ENCODE peak calls at places on chromosome 2, in four cellular contexts. Y is endodermal cell, I is tibial nerve, A is lower lobe of right lung. M is an unnamed sample. For H3K9me3, the result is how much of the 10 kb centered on the place peaks cover.

GRCh38 chr2:99818842-99819241 is 323.5 kb downstream of the AFF3 start:
- DNase-seq in Y (no peak), I (no peak), A (no peak), M (no peak)

GRCh38 chr2:71614976-71615768 is 161.8 kb downstream of the DYSF start:
- DNase-seq in Y (peak), I (peak), A (peak), M (no peak)

GRCh38 chr2:188664391-188664790 is 309.8 kb upstream of the COL3A1 start:
- DNase-seq in Y (no peak), I (no peak), A (no peak), M (no peak)

GRCh38 chr2:65366595-65367125 is 65.7 kb downstream of the SPRED2 start:
- DNase-seq in Y (no peak), I (no peak), A (no peak), M (no peak)

GRCh38 chr2:241833101-241833937 is 24.3 kb downstream of the NEU4 start:
- DNase-seq in Y (peak), I (no peak), A (no peak), M (no peak)

GRCh38 chr2:11543337-11544216 is 9.7 kb downstream of the GREB1 start:
- DNase-seq in Y (peak), I (no peak), A (no peak), M (no peak)

GRCh38 chr2:218819103-218819502 is 12.5 kb downstream of the PRKAG3 start:
- DNase-seq in Y (no peak), I (no peak), A (peak), M (no peak)

GRCh38 chr2:74759991-74760390 is 73.9 kb upstream of the HK2 start:
- DNase-seq in Y (no peak), I (no peak), A (no peak), M (no peak)

GRCh38 chr2:134145519-134145918 is 108.4 kb upstream of the MGAT5 start:
- DNase-seq in Y (no peak), I (no peak), A (no peak), M (no peak)

DNA sequence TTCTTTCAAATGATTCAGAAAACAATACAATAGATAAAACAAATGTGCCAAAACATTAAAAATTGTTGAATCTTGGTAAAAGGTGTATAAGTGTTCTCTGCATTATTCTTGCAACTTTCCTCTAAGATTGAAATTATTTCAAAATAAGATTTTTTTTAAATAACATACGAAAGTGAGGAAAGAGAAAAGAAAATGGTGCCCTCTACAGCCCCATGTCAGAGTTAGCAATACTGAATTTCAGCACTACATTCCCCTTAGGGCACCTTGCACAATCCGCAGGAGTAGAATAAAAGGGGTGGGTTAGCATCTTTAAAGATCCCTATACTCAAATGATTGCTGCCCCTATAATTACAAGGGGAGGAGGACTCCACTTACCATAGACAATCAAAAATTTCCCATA is 433.7 kb downstream of the BCL11A start:
- DNase-seq in Y (no peak), I (no peak), A (no peak), M (no peak)
- TF ChIP-seq CTCF in Y (peak), I (no peak), A (no peak), M (no peak)

DNA sequence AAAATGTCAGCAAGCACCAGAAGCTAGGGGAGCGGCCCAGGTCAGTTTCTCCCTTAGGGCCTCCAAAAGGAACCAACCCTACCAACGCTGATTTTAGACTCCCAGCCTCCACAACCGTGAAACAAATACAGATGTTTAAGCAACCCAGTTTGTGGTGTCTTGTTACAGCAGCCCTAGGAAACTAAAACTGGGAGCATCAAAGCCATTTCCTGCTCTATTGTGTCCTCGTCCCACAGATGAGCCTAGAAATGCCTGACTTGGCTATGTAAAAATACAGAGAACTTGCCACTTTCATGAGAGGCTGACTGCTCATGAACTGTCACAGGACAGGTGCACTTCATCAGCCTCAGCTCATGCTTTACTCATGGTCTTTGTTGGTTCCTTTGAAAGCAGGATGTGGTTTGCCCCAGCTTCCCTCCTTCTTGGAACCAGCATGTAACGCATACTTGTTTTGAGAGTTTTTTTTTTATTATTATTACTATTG is 97.6 kb upstream of the SLC39A10 start:
- DNase-seq in Y (no peak), I (no peak), A (no peak), M (peak)
- H3K27ac ChIP-seq in Y (no peak), I (no peak), A (peak), M (peak)

GRCh38 chr2:196130039-196130825 is 41.1 kb downstream of the STK17B start:
- DNase-seq in Y (peak), I (no peak), A (no peak), M (no peak)
- H3K9me3 ChIP-seq in Y (half or more), I (under half), A (half or more), M (half or more)

DNA sequence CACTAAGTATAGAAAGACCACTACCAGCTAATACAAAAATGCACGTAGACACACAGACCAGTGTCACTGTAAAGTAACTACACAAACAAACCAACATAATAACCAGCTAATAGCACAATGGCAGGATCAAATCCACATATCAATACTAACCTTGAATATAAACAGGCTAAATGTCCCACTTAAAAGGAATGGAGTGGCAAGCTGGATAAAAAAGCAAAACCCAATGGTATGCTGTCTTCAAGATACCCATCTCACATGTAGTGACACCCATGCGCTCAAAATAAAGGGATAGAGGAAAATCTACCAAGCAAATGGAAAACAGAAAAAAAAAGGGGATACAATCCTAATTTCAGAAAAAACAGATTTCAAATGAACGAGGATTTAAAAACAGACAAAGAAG is 41.8 kb downstream of the CPS1 start:
- DNase-seq in Y (no peak), I (no peak), A (no peak), M (no peak)
- TF ChIP-seq CTCF in Y (no peak), I (no peak), A (no peak), M (no peak)

DNA sequence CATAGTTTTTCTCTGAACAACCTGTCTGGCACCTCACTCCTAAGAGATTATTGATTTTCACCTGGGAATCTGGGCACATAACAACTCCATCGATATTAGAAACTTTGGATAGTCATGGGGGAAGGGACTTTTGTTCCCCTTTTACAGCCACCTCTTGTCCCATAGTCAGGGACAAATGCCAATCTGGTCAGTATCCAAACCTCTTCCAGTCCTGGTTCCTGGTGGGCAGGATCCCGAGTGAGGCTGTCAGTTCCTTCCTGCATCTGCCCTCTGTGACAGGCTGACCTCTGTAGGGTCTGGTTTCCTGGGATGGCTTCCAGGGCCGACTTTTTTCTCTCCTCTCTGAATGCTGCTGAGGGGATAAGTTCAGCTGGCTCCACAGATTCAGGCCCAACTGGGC is 11.0 kb downstream of the KIF5C start:
- DNase-seq in Y (no peak), I (no peak), A (no peak), M (no peak)
- H3K27ac ChIP-seq in Y (no peak), I (no peak), A (no peak), M (no peak)

DNA sequence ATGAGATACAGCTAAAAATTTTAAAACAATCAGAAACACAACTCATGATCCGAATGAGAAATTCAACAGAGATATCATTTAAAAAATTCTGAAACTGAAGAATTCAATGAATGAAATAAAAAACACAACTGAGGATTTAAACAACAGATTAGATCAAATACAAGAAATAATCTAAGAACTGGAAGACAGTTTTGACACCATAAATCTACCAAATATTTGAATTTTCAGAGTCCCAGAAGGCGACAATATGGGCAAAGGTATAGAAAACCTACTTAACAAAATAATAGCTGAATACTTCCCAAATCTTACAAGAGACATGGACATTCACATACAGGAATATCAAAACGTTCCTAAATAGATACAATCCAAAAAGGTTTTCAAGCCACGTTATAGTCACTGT is 221.9 kb downstream of the OTX1 start:
- DNase-seq in Y (no peak), I (no peak), A (no peak), M (no peak)
- H3K9me3 ChIP-seq in Y (under half), I (under half), A (under half), M (under half)

DNA sequence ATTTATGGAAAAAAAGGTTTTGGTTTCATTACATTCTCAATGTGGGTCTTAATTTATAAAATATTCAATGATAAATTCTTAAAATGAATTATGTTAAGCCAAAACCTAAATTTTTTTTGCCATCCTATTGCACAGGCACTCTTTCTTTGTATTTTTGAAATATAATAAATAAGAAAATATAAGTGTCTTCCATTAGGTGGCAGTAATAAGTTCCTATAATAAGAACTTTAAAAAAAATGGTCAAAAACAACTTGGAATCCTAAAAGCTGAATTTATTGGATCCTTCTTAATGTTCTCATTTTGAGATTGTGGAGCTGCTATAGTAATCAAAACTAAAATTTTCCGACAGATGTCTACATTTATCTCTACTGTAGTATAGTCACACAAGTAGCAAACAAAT is 5.7 kb downstream of the CALCRL start:
- DNase-seq in Y (no peak), I (no peak), A (no peak), M (no peak)
- TF ChIP-seq CTCF in Y (peak), I (no peak), A (no peak), M (no peak)

GRCh38 chr2:40127890-40128548 is 323.9 kb downstream of the SLC8A1 start:
- DNase-seq in Y (no peak), I (no peak), A (no peak), M (no peak)

GRCh38 chr2:40127147-40127546 is 324.7 kb downstream of the SLC8A1 start:
- DNase-seq in Y (no peak), I (no peak), A (no peak), M (no peak)

GRCh38 chr2:40129725-40130124 is 322.2 kb downstream of the SLC8A1 start:
- DNase-seq in Y (no peak), I (no peak), A (no peak), M (no peak)

GRCh38 chr2:40130251-40130994 is 321.5 kb downstream of the SLC8A1 start:
- DNase-seq in Y (no peak), I (no peak), A (no peak), M (no peak)

GRCh38 chr2:40128796-40129195 is 323.1 kb downstream of the SLC8A1 start:
- DNase-seq in Y (no peak), I (no peak), A (no peak), M (no peak)
- H3K27ac ChIP-seq in Y (no peak), I (no peak), A (no peak), M (no peak)

GRCh38 chr2:129369437-129369836 is 610.0 kb upstream of the RAB6C start:
- DNase-seq in Y (no peak), I (no peak), A (no peak), M (no peak)

GRCh38 chr2:129367118-129367517 is 612.3 kb upstream of the RAB6C start:
- DNase-seq in Y (no peak), I (no peak), A (no peak), M (no peak)

GRCh38 chr2:129361688-129362087 is 617.8 kb upstream of the RAB6C start:
- DNase-seq in Y (no peak), I (no peak), A (no peak), M (no peak)

GRCh38 chr2:129366263-129366662 is 613.2 kb upstream of the RAB6C start:
- DNase-seq in Y (no peak), I (no peak), A (no peak), M (no peak)
- H3K9me3 ChIP-seq in Y (under half), I (under half), A (under half), M (under half)

M was measured in CD4-positive, alpha-beta T cell.